ENCODE peak calls at places on chromosomes 5 and 9, in six cellular contexts. One of them, this sample, is unnamed.
A peak's percentile ranks its signal among the peaks of the same experiment; 100 is the strongest.

GRCh38 chr9:127283917-127284316 is 19.3 kb downstream of the GARNL3 start:
- DNase-seq in progenitor cell of endocrine pancreas: no peak
- DNase-seq in OCI-LY7: peak; percentile 43
- DNase-seq in GM04503: peak; percentile 17
- DNase-seq in stimulated activated CD8-positive, alpha-beta memory T cell treated with anti-CD3 and anti-CD28 coated beads, Interleukin-2, amount 100 ng/mL, for 1 hour: no peak
- DNase-seq in non-pigmented ciliary epithelial cell: no peak
- DNase-seq in this sample: no peak

GRCh38 chr9:91221332-91221731 is 140.4 kb downstream of the AUH start:
- DNase-seq in non-pigmented ciliary epithelial cell: peak; percentile 78
- DNase-seq in GM04503: no peak
- DNase-seq in OCI-LY7: no peak
- DNase-seq in progenitor cell of endocrine pancreas: no peak
- DNase-seq in stimulated activated CD8-positive, alpha-beta memory T cell treated with anti-CD3 and anti-CD28 coated beads, Interleukin-2, amount 100 ng/mL, for 1 hour: no peak
- DNase-seq in this sample: no peak

GRCh38 chr9:115013998-115014397 is 83.6 kb upstream of the TNFSF8 start:
- DNase-seq in progenitor cell of endocrine pancreas: peak; percentile 50
- DNase-seq in stimulated activated CD8-positive, alpha-beta memory T cell treated with anti-CD3 and anti-CD28 coated beads, Interleukin-2, amount 100 ng/mL, for 1 hour: peak; percentile 42
- DNase-seq in GM04503: no peak
- DNase-seq in non-pigmented ciliary epithelial cell: peak; percentile 47
- DNase-seq in OCI-LY7: peak; percentile 83
- DNase-seq in this sample: no peak

GRCh38 chr9:127828262-127829031 is 25.8 kb downstream of the FPGS start:
- DNase-seq in progenitor cell of endocrine pancreas: peak; percentile 63
- DNase-seq in non-pigmented ciliary epithelial cell: peak; percentile 15
- DNase-seq in stimulated activated CD8-positive, alpha-beta memory T cell treated with anti-CD3 and anti-CD28 coated beads, Interleukin-2, amount 100 ng/mL, for 1 hour: no peak
- DNase-seq in OCI-LY7: no peak
- DNase-seq in GM04503: no peak
- DNase-seq in this sample: peak; percentile 83

GRCh38 chr5:149002053-149002452 is 60.8 kb downstream of the SH3TC2 start:
- DNase-seq in non-pigmented ciliary epithelial cell: peak; percentile 97
- DNase-seq in stimulated activated CD8-positive, alpha-beta memory T cell treated with anti-CD3 and anti-CD28 coated beads, Interleukin-2, amount 100 ng/mL, for 1 hour: no peak
- DNase-seq in progenitor cell of endocrine pancreas: peak; percentile 36
- DNase-seq in GM04503: peak; percentile 99
- DNase-seq in OCI-LY7: no peak
- DNase-seq in this sample: no peak

GRCh38 chr5:127997131-127997775 is 86.3 kb upstream of the SLC12A2 start:
- DNase-seq in stimulated activated CD8-positive, alpha-beta memory T cell treated with anti-CD3 and anti-CD28 coated beads, Interleukin-2, amount 100 ng/mL, for 1 hour: no peak
- DNase-seq in GM04503: no peak
- DNase-seq in OCI-LY7: no peak
- DNase-seq in non-pigmented ciliary epithelial cell: no peak
- DNase-seq in progenitor cell of endocrine pancreas: no peak
- DNase-seq in this sample: no peak

GRCh38 chr5:10654566-10654965 is 90.7 kb downstream of the ANKRD33B start:
- DNase-seq in non-pigmented ciliary epithelial cell: no peak
- DNase-seq in stimulated activated CD8-positive, alpha-beta memory T cell treated with anti-CD3 and anti-CD28 coated beads, Interleukin-2, amount 100 ng/mL, for 1 hour: no peak
- DNase-seq in OCI-LY7: no peak
- DNase-seq in GM04503: no peak
- DNase-seq in progenitor cell of endocrine pancreas: no peak
- DNase-seq in this sample: no peak

GRCh38 chr5:38060354-38060753 is 198.0 kb upstream of the EGFLAM start:
- DNase-seq in stimulated activated CD8-positive, alpha-beta memory T cell treated with anti-CD3 and anti-CD28 coated beads, Interleukin-2, amount 100 ng/mL, for 1 hour: no peak
- DNase-seq in non-pigmented ciliary epithelial cell: peak; percentile 46
- DNase-seq in progenitor cell of endocrine pancreas: no peak
- DNase-seq in OCI-LY7: no peak
- DNase-seq in GM04503: peak; percentile 1
- DNase-seq in this sample: no peak

GRCh38 chr5:126605525-126605924 is 4.8 kb downstream of the PHAX start:
- DNase-seq in OCI-LY7: no peak
- DNase-seq in progenitor cell of endocrine pancreas: no peak
- DNase-seq in stimulated activated CD8-positive, alpha-beta memory T cell treated with anti-CD3 and anti-CD28 coated beads, Interleukin-2, amount 100 ng/mL, for 1 hour: no peak
- DNase-seq in GM04503: no peak
- DNase-seq in non-pigmented ciliary epithelial cell: no peak
- DNase-seq in this sample: no peak

GRCh38 chr9:133842174-133842573 is 104.0 kb upstream of the SARDH start:
- DNase-seq in non-pigmented ciliary epithelial cell: no peak
- DNase-seq in OCI-LY7: no peak
- DNase-seq in progenitor cell of endocrine pancreas: no peak
- DNase-seq in GM04503: no peak
- DNase-seq in stimulated activated CD8-positive, alpha-beta memory T cell treated with anti-CD3 and anti-CD28 coated beads, Interleukin-2, amount 100 ng/mL, for 1 hour: no peak
- DNase-seq in this sample: no peak

GRCh38 chr9:38067892-38068615 is 973 bp downstream of the SHB start:
- DNase-seq in non-pigmented ciliary epithelial cell: no peak
- DNase-seq in stimulated activated CD8-positive, alpha-beta memory T cell treated with anti-CD3 and anti-CD28 coated beads, Interleukin-2, amount 100 ng/mL, for 1 hour: no peak
- DNase-seq in GM04503: no peak
- DNase-seq in progenitor cell of endocrine pancreas: no peak
- DNase-seq in OCI-LY7: no peak
- DNase-seq in this sample: no peak

GRCh38 chr5:141373673-141374317 is at the start of gene PCDHGA6:
- DNase-seq in progenitor cell of endocrine pancreas: no peak
- DNase-seq in non-pigmented ciliary epithelial cell: no peak
- DNase-seq in OCI-LY7: peak; percentile 37
- DNase-seq in GM04503: peak; percentile 15
- DNase-seq in stimulated activated CD8-positive, alpha-beta memory T cell treated with anti-CD3 and anti-CD28 coated beads, Interleukin-2, amount 100 ng/mL, for 1 hour: no peak
- DNase-seq in this sample: no peak

GRCh38 chr5:157283434-157283833 is 17.5 kb downstream of the CYFIP2 start:
- DNase-seq in stimulated activated CD8-positive, alpha-beta memory T cell treated with anti-CD3 and anti-CD28 coated beads, Interleukin-2, amount 100 ng/mL, for 1 hour: no peak
- DNase-seq in non-pigmented ciliary epithelial cell: no peak
- DNase-seq in OCI-LY7: peak; percentile 89
- DNase-seq in GM04503: no peak
- DNase-seq in progenitor cell of endocrine pancreas: no peak
- DNase-seq in this sample: no peak

GRCh38 chr9:120412425-120412951 is 167.5 kb downstream of the CDK5RAP2 start:
- DNase-seq in non-pigmented ciliary epithelial cell: no peak
- DNase-seq in OCI-LY7: no peak
- DNase-seq in progenitor cell of endocrine pancreas: no peak
- DNase-seq in GM04503: peak; percentile 56
- DNase-seq in stimulated activated CD8-positive, alpha-beta memory T cell treated with anti-CD3 and anti-CD28 coated beads, Interleukin-2, amount 100 ng/mL, for 1 hour: no peak
- DNase-seq in this sample: no peak

GRCh38 chr9:35691757-35692301 is 2.1 kb upstream of the TPM2 start:
- DNase-seq in non-pigmented ciliary epithelial cell: no peak
- DNase-seq in OCI-LY7: no peak
- DNase-seq in progenitor cell of endocrine pancreas: no peak
- DNase-seq in GM04503: no peak
- DNase-seq in stimulated activated CD8-positive, alpha-beta memory T cell treated with anti-CD3 and anti-CD28 coated beads, Interleukin-2, amount 100 ng/mL, for 1 hour: no peak
- DNase-seq in this sample: no peak

This sample was measured in type B pancreatic cell.